ENCODE peak calls at places on chromosomes 11 and 22, in nine cellular contexts. Y is nucleus accumbens; Q is Ammon's horn; X is amygdala; D is stimulated activated naive B cell treated with anti-CD40 and anti-IgM and Interleukin-4, amounts not matched to agents 10 μg/mL and 1 μg/mL and 100 μg/mL, for 72 hours; H is NCI-H1105; E is activated CD4-positive, alpha-beta memory T cell treated with anti-CD3 and anti-CD28 coated beads for 36 hours; Z is T follicular helper cell; G is stimulated activated CD4-positive, alpha-beta T cell treated with anti-CD3 and anti-CD28 coated beads, Interleukin-4, amount 100 ng/mL, for 48 hours. M is an unnamed sample.

GRCh38 chr11:14336507-14337503 is 22.2 kb downstream of the RRAS2 start:
- DNase-seq in Y (no peak), Q (no peak), X (no peak), D (no peak), H (no peak), E (no peak), Z (no peak), G (no peak), M (peak; percentile 47)

GRCh38 chr22:36409911-36410756 is 22.4 kb upstream of the MYH9 start:
- DNase-seq in Y (no peak), Q (peak; percentile 78), X (no peak), D (peak; percentile 69), H (peak; percentile 99), E (peak; percentile 83), Z (peak; percentile 67), G (peak; percentile 51), M (peak; percentile 89)

GRCh38 chr11:76076749-76077148 is 129.6 kb downstream of the WNT11 start:
- DNase-seq in Y (no peak), Q (no peak), X (no peak), D (no peak), H (no peak), E (no peak), Z (no peak), G (no peak), M (no peak)

GRCh38 chr22:31020334-31020733 is 51.3 kb downstream of the TUG1 start:
- DNase-seq in Y (no peak), Q (no peak), X (no peak), D (no peak), H (no peak), E (no peak), Z (no peak), G (no peak), M (no peak)

GRCh38 chr11:42524534-42525227 is 787.1 kb upstream of the API5 start:
- DNase-seq in Y (peak; percentile 48), Q (peak; percentile 88), X (peak; percentile 31), D (peak; percentile 21), H (peak; percentile 92), E (peak; percentile 14), Z (no peak), G (no peak), M (peak; percentile 42)

GRCh38 chr11:36463781-36464180 is 46.3 kb downstream of the TRAF6 start:
- DNase-seq in Y (no peak), Q (no peak), X (no peak), D (no peak), H (no peak), E (no peak), Z (no peak), G (no peak), M (no peak)

GRCh38 chr22:50730013-50730891 is 7.8 kb upstream of the ACR start:
- DNase-seq in Y (no peak), Q (no peak), X (no peak), D (no peak), H (no peak), E (no peak), Z (no peak), G (no peak), M (no peak)

GRCh38 chr11:107301886-107302285 is 155.7 kb downstream of the CWF19L2 start:
- DNase-seq in Y (no peak), Q (no peak), X (no peak), D (no peak), H (no peak), E (no peak), Z (no peak), G (no peak), M (no peak)

GRCh38 chr22:43230983-43231723 is 44.2 kb upstream of the TTLL12 start:
- DNase-seq in Y (no peak), Q (peak; percentile 43), X (no peak), D (peak; percentile 39), H (peak; percentile 70), E (peak; percentile 75), Z (peak; percentile 42), G (peak; percentile 61), M (peak; percentile 80)

GRCh38 chr22:39169797-39170466 is 17.5 kb upstream of the CBX7 start:
- DNase-seq in Y (no peak), Q (no peak), X (no peak), D (no peak), H (no peak), E (no peak), Z (no peak), G (no peak), M (no peak)

GRCh38 chr11:61120865-61121831 is 18.9 kb downstream of the CD5 start:
- DNase-seq in Y (no peak), Q (peak; percentile 84), X (no peak), D (no peak), H (no peak), E (no peak), Z (peak; percentile 66), G (no peak), M (no peak)

GRCh38 chr11:15816996-15817395 is 539.4 kb downstream of the SOX6 start:
- DNase-seq in Y (no peak), Q (no peak), X (no peak), D (no peak), H (no peak), E (no peak), Z (no peak), G (no peak), M (no peak)

GRCh38 chr11:65624931-65625627 is 9.5 kb downstream of the PCNX3 start:
- DNase-seq in Y (no peak), Q (no peak), X (no peak), D (no peak), H (no peak), E (no peak), Z (no peak), G (no peak), M (no peak)

GRCh38 chr11:26276798-26277424 is 55.0 kb upstream of the ANO3 start:
- DNase-seq in Y (no peak), Q (peak; percentile 73), X (no peak), D (peak; percentile 9), H (peak; percentile 22), E (peak; percentile 56), Z (peak; percentile 25), G (peak; percentile 18), M (peak; percentile 49)

GRCh38 chr11:10365045-10365444 is 60.2 kb downstream of the ADM start:
- DNase-seq in Y (no peak), Q (no peak), X (no peak), D (no peak), H (no peak), E (no peak), Z (no peak), G (no peak), M (no peak)

GRCh38 chr22:26399288-26399687 is 29.8 kb upstream of the ASPHD2 start:
- DNase-seq in Y (no peak), Q (no peak), X (no peak), D (no peak), H (no peak), E (no peak), Z (no peak), G (no peak), M (no peak)

GRCh38 chr11:106152013-106152412 is 74.6 kb downstream of the AASDHPPT start:
- DNase-seq in Y (no peak), Q (peak; percentile 3), X (no peak), D (no peak), H (no peak), E (no peak), Z (no peak), G (no peak), M (no peak)

M was measured in activated CD8-positive, alpha-beta memory T cell treated with anti-CD3 and anti-CD28 coated beads, Interleukin-2, amount 10 ng/mL, durations not matched to agents 7 days and 5 days.